ENCODE peak calls at places on chromosomes 3 and 15, in four cellular contexts. C is NCI-H1694 treated with DMSO at 0.1 percent for 48 hours, R is psoas muscle, O is EH. K is an unnamed sample.

GRCh38 chr3:11636372-11636760 is 7.3 kb downstream of the VGLL4 start:
- DNase-seq in C (no peak), R (no peak), O (no peak), K (no peak)

GRCh38 chr15:73388256-73388781 is 19.6 kb upstream of the HCN4 start:
- DNase-seq in C (no peak), R (no peak), O (peak), K (peak)

GRCh38 chr3:185317674-185318073 is 45.3 kb upstream of the MAP3K13 start:
- DNase-seq in C (no peak), R (no peak), O (no peak), K (peak)

GRCh38 chr3:158267015-158267414 is 157.1 kb downstream of the RSRC1 start:
- DNase-seq in C (no peak), R (no peak), O (peak), K (no peak)

GRCh38 chr3:37725842-37726241 is 135.8 kb upstream of the CTDSPL start:
- DNase-seq in C (no peak), R (no peak), O (no peak), K (no peak)

GRCh38 chr3:171187706-171188290 is 161.3 kb upstream of the SLC2A2 start:
- DNase-seq in C (peak), R (no peak), O (peak), K (peak)

GRCh38 chr3:155332668-155333160 is 39.2 kb upstream of the STRIT1 start:
- DNase-seq in C (no peak), R (no peak), O (no peak), K (peak)

GRCh38 chr15:60076582-60077263 is 72.6 kb downstream of the FOXB1 start:
- DNase-seq in C (no peak), R (no peak), O (no peak), K (no peak)

GRCh38 chr3:50616770-50617095 is 218 bp upstream of the MAPKAPK3 start:
- DNase-seq in C (no peak), R (peak), O (peak), K (peak)

GRCh38 chr3:13863929-13864595 is 15.8 kb downstream of the WNT7A start:
- DNase-seq in C (no peak), R (no peak), O (no peak), K (no peak)

GRCh38 chr3:186315581-186316354 is 46.3 kb downstream of the DGKG start:
- DNase-seq in C (no peak), R (no peak), O (peak), K (peak)

GRCh38 chr15:46644493-46645481 is 1010.0 kb downstream of the SQOR start:
- DNase-seq in C (no peak), R (no peak), O (no peak), K (no peak)

GRCh38 chr3:176780766-176781165 is 416.5 kb downstream of the TBL1XR1 start:
- DNase-seq in C (no peak), R (no peak), O (no peak), K (no peak)

GRCh38 chr15:40150163-40150925 is 10.5 kb upstream of the BUB1B start:
- DNase-seq in C (no peak), R (peak), O (peak), K (peak)

GRCh38 chr3:36923523-36923943 is 21.3 kb downstream of the TRANK1 start:
- DNase-seq in C (no peak), R (no peak), O (no peak), K (no peak)

GRCh38 chr15:40320931-40321371 is 2.5 kb upstream of the INAFM2 start:
- DNase-seq in C (peak), R (no peak), O (peak), K (peak)

GRCh38 chr15:66907826-66908502 is 157.4 kb upstream of the SMAD3 start:
- DNase-seq in C (peak), R (peak), O (no peak), K (no peak)

GRCh38 chr3:16140116-16140893 is 34.2 kb upstream of the GALNT15 start:
- DNase-seq in C (no peak), R (peak), O (peak), K (peak)

GRCh38 chr15:54045397-54045796 is 67.2 kb downstream of the UNC13C start:
- DNase-seq in C (no peak), R (no peak), O (no peak), K (no peak)

GRCh38 chr3:173892547-173892946 is 495.0 kb downstream of the NLGN1 start:
- DNase-seq in C (no peak), R (no peak), O (peak), K (peak)

GRCh38 chr3:59818033-59818936 is 768.5 kb upstream of the CFAP20DC start:
- DNase-seq in C (no peak), R (peak), O (peak), K (peak)

GRCh38 chr3:73100734-73101550 is 39.5 kb downstream of the EBLN2 start:
- DNase-seq in C (peak), R (peak), O (peak), K (peak)

GRCh38 chr3:122247087-122247824 is 63.8 kb downstream of the CASR start:
- DNase-seq in C (no peak), R (no peak), O (no peak), K (no peak)

GRCh38 chr3:43411429-43411828 is 125.1 kb downstream of the SNRK start:
- DNase-seq in C (no peak), R (no peak), O (no peak), K (no peak)

GRCh38 chr3:100864471-100865268 is 128.6 kb downstream of the ABI3BP start:
- DNase-seq in C (no peak), R (no peak), O (no peak), K (peak)

GRCh38 chr15:95170587-95171380 is 939.4 kb downstream of the MCTP2 start:
- DNase-seq in C (no peak), R (no peak), O (no peak), K (no peak)

GRCh38 chr3:36418296-36418695 is 38.0 kb downstream of the STAC start:
- DNase-seq in C (no peak), R (no peak), O (no peak), K (peak)

GRCh38 chr15:82303956-82304640 is 41.5 kb downstream of the SAXO2 start:
- DNase-seq in C (no peak), R (no peak), O (no peak), K (no peak)